ENCODE peak calls at places on chromosomes 12 and 14, in five cellular contexts. S is body of pancreas, J is coronary artery, E is dorsolateral prefrontal cortex, H is lung. I is an unnamed sample.

GRCh38 chr14:78611796-78612571 is 441.8 kb downstream of the NRXN3 start:
- DNase-seq in S (no peak), J (no peak), E (no peak), H (no peak), I (no peak)

GRCh38 chr12:4089147-4089606 is 184.4 kb upstream of the CCND2 start:
- DNase-seq in S (no peak), J (no peak), E (no peak), H (no peak), I (peak)

GRCh38 chr14:20343855-20344205 is 395 bp downstream of the PARP2 start:
- DNase-seq in S (no peak), J (no peak), E (no peak), H (no peak), I (peak)

GRCh38 chr14:21913759-21914158 is 240.1 kb upstream of the OR4E1 start:
- DNase-seq in S (peak), J (no peak), E (no peak), H (peak), I (peak)

GRCh38 chr12:56119361-56119796 is 1.3 kb downstream of the ZC3H10 start:
- DNase-seq in S (peak), J (peak), E (no peak), H (peak), I (peak)

GRCh38 chr14:89330236-89331002 is 86.6 kb downstream of the FOXN3 start:
- DNase-seq in S (peak), J (no peak), E (no peak), H (peak), I (no peak)

GRCh38 chr12:77953515-77953914 is 122.8 kb downstream of the NAV3 start:
- DNase-seq in S (no peak), J (no peak), E (no peak), H (no peak), I (no peak)

GRCh38 chr12:12443482-12443881 is 86.6 kb downstream of the BORCS5 start:
- DNase-seq in S (no peak), J (peak), E (no peak), H (no peak), I (peak)

GRCh38 chr14:20228681-20229080 is at the start of gene OR11H7:
- DNase-seq in S (no peak), J (no peak), E (no peak), H (no peak), I (no peak)

GRCh38 chr12:121466800-121467637 is 67.1 kb downstream of the RNF34 start:
- DNase-seq in S (peak), J (peak), E (peak), H (peak), I (peak)

GRCh38 chr14:90658541-90658967 is 157.7 kb downstream of the TTC7B start:
- DNase-seq in S (peak), J (no peak), E (no peak), H (no peak), I (no peak)

GRCh38 chr12:64088431-64089349 is 133.4 kb downstream of the KICS2 start:
- DNase-seq in S (peak), J (no peak), E (no peak), H (peak), I (peak)

GRCh38 chr12:25648460-25648859 is 95.4 kb upstream of the LMNTD1 start:
- DNase-seq in S (peak), J (no peak), E (no peak), H (peak), I (peak)

GRCh38 chr12:98595152-98595988 is 1.9 kb downstream of the SLC25A3 start:
- DNase-seq in S (no peak), J (no peak), E (no peak), H (no peak), I (peak)

GRCh38 chr12:22271036-22271435 is 63.5 kb downstream of the ST8SIA1 start:
- DNase-seq in S (no peak), J (no peak), E (no peak), H (no peak), I (no peak)

GRCh38 chr12:111448266-111448830 is 42.6 kb downstream of the SH2B3 start:
- DNase-seq in S (peak), J (peak), E (no peak), H (peak), I (no peak)

GRCh38 chr12:119179335-119180021 is 747 bp downstream of the HSPB8 start:
- DNase-seq in S (peak), J (no peak), E (no peak), H (peak), I (peak)

GRCh38 chr12:120539303-120539702 is 5.1 kb downstream of the RNF10 start:
- DNase-seq in S (peak), J (no peak), E (no peak), H (no peak), I (no peak)

GRCh38 chr12:106871477-106871876 is 84.2 kb upstream of the TMEM263 start:
- DNase-seq in S (no peak), J (no peak), E (no peak), H (no peak), I (no peak)

GRCh38 chr14:63891148-63891964 is 38.6 kb downstream of the SYNE2 start:
- DNase-seq in S (peak), J (no peak), E (no peak), H (no peak), I (no peak)

GRCh38 chr12:6458281-6459003 is 6.6 kb downstream of the TAPBPL start:
- DNase-seq in S (no peak), J (no peak), E (no peak), H (no peak), I (no peak)

GRCh38 chr12:6925543-6926279 is 2.0 kb upstream of the ATN1 start:
- DNase-seq in S (peak), J (peak), E (no peak), H (peak), I (peak)

GRCh38 chr14:75247286-75247922 is 31.2 kb upstream of the FOS start:
- DNase-seq in S (no peak), J (no peak), E (no peak), H (no peak), I (no peak)

GRCh38 chr14:31934767-31935266 is 142.3 kb upstream of the ARHGAP5 start:
- DNase-seq in S (peak), J (no peak), E (no peak), H (no peak), I (peak)

GRCh38 chr12:85280138-85280983 is at the start of gene ALX1:
- DNase-seq in S (no peak), J (no peak), E (no peak), H (no peak), I (peak)

GRCh38 chr14:26074892-26075291 is 522.9 kb downstream of the NOVA1 start:
- DNase-seq in S (no peak), J (no peak), E (no peak), H (no peak), I (no peak)
- H3K27ac ChIP-seq in S (no peak), J (no peak), E (no peak), H (no peak), I (no peak)

DNA sequence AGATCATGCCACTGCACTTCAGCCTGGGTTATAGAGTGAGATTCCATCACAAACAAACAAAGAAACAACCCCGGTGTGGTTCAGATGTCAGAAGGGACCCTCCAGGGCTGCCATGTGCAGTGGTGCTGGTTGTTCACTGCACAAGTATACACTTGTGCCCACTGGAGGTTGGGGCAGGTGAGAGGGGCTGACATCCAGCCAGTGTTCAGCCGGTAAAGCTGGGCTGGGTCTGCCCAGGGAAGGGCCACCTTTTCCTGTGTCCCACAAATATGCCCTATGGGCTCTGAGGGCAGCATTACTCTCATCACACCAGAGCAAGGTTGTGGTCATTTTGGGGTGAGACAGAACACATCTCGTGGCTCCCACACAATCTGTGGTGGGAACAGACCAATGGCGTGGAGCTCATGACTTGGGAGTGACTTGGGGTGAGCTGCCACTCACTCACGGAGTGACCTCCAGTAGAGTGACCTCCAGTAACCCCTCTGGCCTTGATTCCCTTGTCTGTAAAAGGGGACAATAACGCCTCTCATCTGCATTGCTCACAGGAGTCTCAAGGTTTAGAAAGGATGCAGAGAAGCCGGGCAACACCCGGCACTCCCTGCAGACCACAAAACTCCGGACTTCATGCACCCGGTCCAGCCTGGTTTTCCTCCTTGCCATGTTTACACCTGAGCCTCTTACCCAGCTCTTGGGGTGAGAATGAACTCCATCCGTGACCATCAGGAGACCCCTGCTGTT is 69.0 kb upstream of the VRK1 start:
- DNase-seq in S (no peak), J (no peak), E (no peak), H (no peak), I (no peak)
- H3K27ac ChIP-seq in S (no peak), J (no peak), E (no peak), H (no peak), I (no peak)

DNA sequence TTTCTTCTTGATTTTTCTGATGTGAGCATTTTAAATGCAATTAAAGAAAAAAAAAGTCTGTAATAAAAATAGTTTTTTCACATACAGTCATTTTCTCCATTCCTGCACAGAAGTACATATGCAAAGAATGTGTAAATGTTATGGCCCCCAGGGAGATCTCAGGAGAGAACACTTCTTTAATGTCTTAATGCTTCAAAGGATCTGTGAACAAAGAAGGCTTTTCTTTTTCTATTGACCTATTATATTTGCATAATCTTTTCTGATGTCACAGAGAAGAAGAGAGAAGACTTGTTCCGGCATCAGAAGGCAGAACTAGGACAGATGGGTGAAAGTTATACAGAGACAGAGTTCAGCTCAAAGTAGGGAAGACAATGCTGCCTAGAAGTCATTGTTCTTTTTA is 413.5 kb upstream of the STXBP6 start:
- DNase-seq in S (no peak), J (no peak), E (no peak), H (no peak), I (no peak)
- H3K27ac ChIP-seq in S (no peak), J (no peak), E (no peak), H (no peak), I (no peak)

DNA sequence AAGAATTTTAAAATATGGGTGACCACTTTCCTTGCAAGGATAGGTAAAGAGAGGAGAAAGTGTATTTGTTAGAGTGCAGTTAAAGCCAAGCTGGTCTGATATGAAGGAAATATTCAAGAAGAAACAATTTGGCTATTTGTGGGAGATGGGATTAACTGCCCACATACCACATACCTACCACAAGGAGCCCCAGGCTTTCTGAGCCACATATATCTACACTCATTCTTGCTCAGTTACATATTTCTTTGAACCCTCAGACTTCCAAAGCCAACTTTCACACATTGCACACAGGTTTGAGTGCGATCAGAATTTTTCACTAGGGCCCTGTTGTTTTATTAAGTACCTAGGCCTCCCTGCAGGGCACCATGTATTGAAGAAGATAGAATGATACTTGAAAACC is 330.2 kb downstream of the ZFP36L1 start:
- DNase-seq in S (no peak), J (no peak), E (no peak), H (no peak), I (no peak)
- H3K27ac ChIP-seq in S (no peak), J (no peak), E (no peak), H (no peak), I (no peak)

GRCh38 chr12:30314506-30315100 is 381.1 kb downstream of the IPO8 start:
- DNase-seq in S (no peak), J (no peak), E (no peak), H (no peak), I (no peak)
- H3K27ac ChIP-seq in S (no peak), J (no peak), E (no peak), H (no peak), I (no peak)